ENCODE peak calls at places on chromosomes 4 and X, in seven cellular contexts. M, Z, K, Q, T, G and X are unnamed samples.

GRCh38 chr4:56050584-56050983 is 101.8 kb downstream of the CEP135 start:
- DNase-seq in M (no peak), Z (no peak), K (no peak), Q (no peak), T (no peak), G (no peak), X (no peak)

GRCh38 chr4:53100801-53101581 is 238.9 kb downstream of the RASL11B start:
- DNase-seq in M (no peak), Z (no peak), K (no peak), Q (no peak), T (no peak), G (no peak), X (no peak)

GRCh38 chr4:98976716-98977115 is 18.8 kb upstream of the METAP1 start:
- DNase-seq in M (no peak), Z (no peak), K (no peak), Q (no peak), T (no peak), G (no peak), X (no peak)

GRCh38 chrX:77962068-77962902 is 7.2 kb downstream of the PGAM4 start:
- DNase-seq in M (no peak), Z (no peak), K (no peak), Q (no peak), T (no peak), G (no peak), X (peak; percentile 32)

GRCh38 chr4:30718021-30718888 is 1.9 kb upstream of the PCDH7 start:
- DNase-seq in M (no peak), Z (peak; percentile 29), K (peak; percentile 48), Q (no peak), T (peak; percentile 25), G (peak; percentile 38), X (peak; percentile 70)

GRCh38 chr4:16139066-16139945 is 55.5 kb upstream of the PROM1 start:
- DNase-seq in M (no peak), Z (no peak), K (no peak), Q (no peak), T (no peak), G (no peak), X (peak; percentile 57)

GRCh38 chr4:150037251-150037856 is 40.9 kb upstream of the DCLK2 start:
- DNase-seq in M (no peak), Z (no peak), K (no peak), Q (no peak), T (no peak), G (no peak), X (no peak)

GRCh38 chr4:151887816-151888180 is 127.0 kb upstream of the GATB start:
- DNase-seq in M (no peak), Z (no peak), K (no peak), Q (no peak), T (no peak), G (no peak), X (no peak)

GRCh38 chrX:22110729-22111494 is 78.8 kb downstream of the PHEX start:
- DNase-seq in M (no peak), Z (no peak), K (no peak), Q (no peak), T (peak; percentile 31), G (no peak), X (no peak)

GRCh38 chrX:140664939-140665338 is 44.6 kb upstream of the LINC00632 start:
- DNase-seq in M (no peak), Z (no peak), K (no peak), Q (peak; percentile 8), T (no peak), G (no peak), X (no peak)

GRCh38 chr4:25953740-25954139 is 39.7 kb downstream of the SMIM20 start:
- DNase-seq in M (no peak), Z (no peak), K (no peak), Q (no peak), T (no peak), G (no peak), X (peak; percentile 54)

GRCh38 chrX:122220644-122221373 is 963.3 kb upstream of the GRIA3 start:
- DNase-seq in M (no peak), Z (no peak), K (no peak), Q (no peak), T (no peak), G (peak; percentile 49), X (no peak)

GRCh38 chrX:122219735-122220134 is 964.3 kb upstream of the GRIA3 start:
- DNase-seq in M (no peak), Z (no peak), K (no peak), Q (no peak), T (no peak), G (no peak), X (no peak)

GRCh38 chrX:122219226-122219625 is 964.9 kb upstream of the GRIA3 start:
- DNase-seq in M (no peak), Z (no peak), K (no peak), Q (no peak), T (no peak), G (no peak), X (no peak)

DNA sequence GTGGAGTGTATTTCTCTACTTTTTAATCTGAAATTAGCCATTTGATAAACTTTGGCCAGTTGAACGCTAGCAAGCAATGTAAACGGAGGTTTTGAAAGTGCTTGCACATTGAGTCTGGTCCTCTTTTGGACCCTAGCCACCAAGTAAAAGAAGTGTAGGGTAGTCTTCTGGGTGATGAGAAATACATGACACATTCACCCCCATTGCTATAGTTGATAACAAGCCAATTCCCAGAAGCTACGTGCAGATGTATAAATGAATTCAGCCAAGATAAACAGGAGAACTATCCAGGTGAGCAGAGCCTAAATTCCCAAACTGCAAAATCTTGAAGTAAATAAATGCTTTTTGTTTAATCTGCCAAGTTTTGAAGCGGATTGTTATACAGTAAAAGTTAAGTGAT is 965.4 kb upstream of the GRIA3 start:
- DNase-seq in M (no peak), Z (no peak), K (no peak), Q (no peak), T (no peak), G (no peak), X (no peak)
- H3K27me3 ChIP-seq in M (no peaks in the 10 kb centered on the region), Z (no peaks in the 10 kb centered on the region), K (no peaks in the 10 kb centered on the region), Q (no peaks in the 10 kb centered on the region), T (no peaks in the 10 kb centered on the region), G (no peaks in the 10 kb centered on the region), X (no peaks in the 10 kb centered on the region)

DNA sequence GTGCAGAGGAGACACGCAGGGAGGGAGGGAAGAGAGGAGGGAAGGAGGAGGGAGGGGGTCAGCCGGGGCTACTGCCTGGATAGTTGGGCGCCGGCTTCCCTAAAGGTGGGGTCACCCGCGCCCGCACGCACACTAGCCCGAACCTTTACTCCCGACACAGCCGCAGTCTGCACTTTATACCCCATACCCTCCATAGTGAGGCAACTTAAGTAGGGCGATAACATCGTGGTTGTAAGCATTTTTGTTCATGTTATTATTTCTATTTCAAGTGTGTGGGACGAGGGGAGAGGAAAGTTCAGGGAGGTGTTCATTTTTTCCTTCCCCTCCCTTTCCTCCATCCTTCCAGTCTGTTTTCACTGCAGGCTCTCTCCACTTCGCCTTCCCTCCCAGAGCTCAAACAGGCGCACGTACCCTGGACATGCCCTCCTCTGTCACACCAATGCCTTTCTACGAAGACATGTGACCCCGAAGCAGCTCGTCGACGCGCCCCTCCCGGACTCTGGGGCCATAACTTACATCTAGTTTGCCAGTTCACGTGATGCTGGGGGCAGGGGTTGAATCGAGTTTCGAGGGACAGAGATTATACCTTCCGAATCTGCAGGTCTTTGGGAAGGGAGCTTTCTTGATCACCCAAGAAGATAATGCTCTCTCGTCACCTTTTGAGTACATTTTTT is at the start of gene PRKG2:
- DNase-seq in M (peak; percentile 72), Z (no peak), K (no peak), Q (no peak), T (no peak), G (no peak), X (peak; percentile 67)
- H3K27me3 ChIP-seq in M (peaks cover 48% of the 10 kb centered on the region), Z (peaks cover 17% of the 10 kb centered on the region), K (peaks cover 81% of the 10 kb centered on the region), Q (peaks cover 17% of the 10 kb centered on the region), T (peaks cover 5% of the 10 kb centered on the region), G (peaks cover 51% of the 10 kb centered on the region), X (no peaks in the 10 kb centered on the region)

GRCh38 chr4:8849266-8850073 is 22.2 kb downstream of the HMX1 start:
- DNase-seq in M (peak; percentile 46), Z (no peak), K (no peak), Q (no peak), T (no peak), G (no peak), X (no peak)
- H3K27me3 ChIP-seq in M (peaks cover 92% of the 10 kb centered on the region), Z (peaks cover 87% of the 10 kb centered on the region), K (peaks cover 99% of the 10 kb centered on the region), Q (peaks cover 50% of the 10 kb centered on the region), T (peaks cover 15% of the 10 kb centered on the region), G (peaks cover 7% of the 10 kb centered on the region), X (no peaks in the 10 kb centered on the region)

DNA sequence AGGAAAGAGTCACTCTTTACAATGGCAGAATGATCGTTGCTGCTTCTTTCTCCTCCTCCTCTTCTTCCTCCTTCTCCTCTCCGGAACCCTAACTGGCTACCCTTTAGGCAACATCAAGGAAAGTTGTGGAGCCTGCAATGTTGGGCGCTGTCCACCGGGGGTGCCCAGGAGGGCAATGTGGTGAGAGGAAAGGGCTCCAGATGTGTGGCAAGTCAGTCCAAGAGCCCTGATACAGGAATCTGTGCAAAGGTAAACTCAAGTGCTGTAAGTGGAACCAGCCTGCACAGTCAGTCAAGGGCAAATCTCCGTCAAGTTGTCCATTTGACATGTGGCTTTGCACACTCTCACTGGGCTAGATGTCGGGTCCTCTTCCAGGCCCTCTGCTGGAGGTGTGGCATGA is 2.8 kb downstream of the RTL5 start:
- DNase-seq in M (no peak), Z (no peak), K (no peak), Q (peak; percentile 12), T (no peak), G (no peak), X (no peak)
- H3K27me3 ChIP-seq in M (no peaks in the 10 kb centered on the region), Z (no peaks in the 10 kb centered on the region), K (no peaks in the 10 kb centered on the region), Q (peaks cover 43% of the 10 kb centered on the region), T (peaks cover 29% of the 10 kb centered on the region), G (peaks cover 30% of the 10 kb centered on the region), X (no peaks in the 10 kb centered on the region)

GRCh38 chrX:134570509-134570846 is 87.8 kb downstream of the PLAC1 start:
- DNase-seq in M (no peak), Z (no peak), K (no peak), Q (no peak), T (no peak), G (no peak), X (no peak)
- H3K27me3 ChIP-seq in M (no peaks in the 10 kb centered on the region), Z (no peaks in the 10 kb centered on the region), K (no peaks in the 10 kb centered on the region), Q (no peaks in the 10 kb centered on the region), T (peaks cover 3% of the 10 kb centered on the region), G (no peaks in the 10 kb centered on the region), X (no peaks in the 10 kb centered on the region)